ENCODE peak calls at places on chromosomes 13 and 19, in four cellular contexts. H is vagina; I is CD8-positive, alpha-beta T cell; J is astrocyte of the cerebellum. M is an unnamed sample.

GRCh38 chr19:29495971-29496441 is 29.8 kb upstream of the VSTM2B start:
- DNase-seq in H (no peak), I (no peak), J (no peak), M (no peak)

GRCh38 chr19:45311640-45312039 is 11.0 kb downstream of the CKM start:
- DNase-seq in H (no peak), I (no peak), J (no peak), M (no peak)

GRCh38 chr13:87680298-87680697 is 9.1 kb downstream of the SLITRK5 start:
- DNase-seq in H (no peak), I (no peak), J (no peak), M (no peak)

GRCh38 chr13:108682714-108683113 is 53.3 kb downstream of the MYO16 start:
- DNase-seq in H (no peak), I (no peak), J (no peak), M (no peak)

GRCh38 chr19:15885167-15885566 is 12.7 kb downstream of the CYP4F2 start:
- DNase-seq in H (no peak), I (no peak), J (no peak), M (no peak)

GRCh38 chr13:73025212-73026012 is 33.4 kb upstream of the KLF5 start:
- DNase-seq in H (no peak), I (no peak), J (no peak), M (no peak)

GRCh38 chr13:29436291-29436690 is 159.2 kb downstream of the SLC7A1 start:
- DNase-seq in H (no peak), I (no peak), J (peak; percentile 68), M (peak; percentile 55)

GRCh38 chr13:43307921-43308433 is 284.6 kb downstream of the DNAJC15 start:
- DNase-seq in H (no peak), I (no peak), J (peak; percentile 72), M (peak; percentile 82)

GRCh38 chr19:49767967-49768581 is 1.3 kb downstream of the AP2A1 start:
- DNase-seq in H (peak; percentile 77), I (no peak), J (no peak), M (no peak)

GRCh38 chr19:13428352-13428751 is 77.9 kb downstream of the CACNA1A start:
- DNase-seq in H (no peak), I (no peak), J (peak; percentile 12), M (no peak)

GRCh38 chr13:40600145-40600751 is 66.2 kb downstream of the FOXO1 start:
- DNase-seq in H (no peak), I (no peak), J (no peak), M (no peak)

GRCh38 chr19:54373781-54374266 is 9.1 kb upstream of the LAIR1 start:
- DNase-seq in H (no peak), I (no peak), J (no peak), M (no peak)

GRCh38 chr19:18157465-18158063 is 4.6 kb downstream of the PIK3R2 start:
- DNase-seq in H (no peak), I (no peak), J (no peak), M (no peak)

GRCh38 chr19:41748012-41748411 is 7.3 kb upstream of the CEACAM6 start:
- DNase-seq in H (no peak), I (no peak), J (no peak), M (no peak)
- H3K4me3 ChIP-seq in H (no peak overlapping the region), I (no peak overlapping the region), J (no peak overlapping the region), M (no peak overlapping the region)

GRCh38 chr19:38537071-38537847 is 80.5 kb downstream of the MAP4K1 start:
- DNase-seq in H (no peak), I (no peak), J (no peak), M (no peak)

GRCh38 chr19:38534574-38534973 is 83.2 kb downstream of the MAP4K1 start:
- DNase-seq in H (no peak), I (no peak), J (no peak), M (no peak)

GRCh38 chr19:38532939-38533338 is 84.8 kb downstream of the MAP4K1 start:
- DNase-seq in H (no peak), I (no peak), J (no peak), M (no peak)

GRCh38 chr19:38538386-38538785 is 79.4 kb downstream of the MAP4K1 start:
- DNase-seq in H (no peak), I (no peak), J (no peak), M (no peak)

DNA sequence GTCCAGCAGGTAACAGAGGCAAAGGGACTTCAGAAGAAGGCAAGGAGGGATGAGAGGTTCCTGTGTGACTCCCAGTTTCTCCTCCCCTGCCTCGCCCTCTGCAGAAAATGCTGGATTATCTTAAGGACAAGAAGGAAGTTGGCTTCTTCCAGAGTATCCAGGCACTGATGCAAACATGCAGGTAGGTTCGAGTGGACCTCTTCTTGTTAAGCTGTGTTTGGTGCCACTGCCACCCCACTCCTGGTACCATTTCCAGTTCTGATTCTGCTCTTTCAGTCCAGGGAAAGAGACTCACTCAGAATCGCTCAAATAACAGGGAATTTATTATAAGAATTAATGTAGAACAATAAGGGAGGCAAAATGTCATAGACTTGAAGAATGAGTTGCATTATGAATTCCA is 82.5 kb downstream of the MAP4K1 start:
- DNase-seq in H (no peak), I (no peak), J (no peak), M (no peak)
- H3K4me3 ChIP-seq in H (no peak overlapping the region), I (no peak overlapping the region), J (no peak overlapping the region), M (no peak overlapping the region)

GRCh38 chr19:35038623-35039512 is 2.7 kb upstream of the HPN start:
- DNase-seq in H (no peak), I (no peak), J (no peak), M (no peak)

GRCh38 chr19:35040826-35041547 is 534 bp upstream of the HPN start:
- DNase-seq in H (no peak), I (no peak), J (no peak), M (no peak)

GRCh38 chr19:35039881-35040456 is 1.6 kb upstream of the HPN start:
- DNase-seq in H (no peak), I (no peak), J (no peak), M (no peak)

GRCh38 chr19:35041548-35042055 is at the start of gene HPN:
- DNase-seq in H (no peak), I (no peak), J (no peak), M (no peak)

DNA sequence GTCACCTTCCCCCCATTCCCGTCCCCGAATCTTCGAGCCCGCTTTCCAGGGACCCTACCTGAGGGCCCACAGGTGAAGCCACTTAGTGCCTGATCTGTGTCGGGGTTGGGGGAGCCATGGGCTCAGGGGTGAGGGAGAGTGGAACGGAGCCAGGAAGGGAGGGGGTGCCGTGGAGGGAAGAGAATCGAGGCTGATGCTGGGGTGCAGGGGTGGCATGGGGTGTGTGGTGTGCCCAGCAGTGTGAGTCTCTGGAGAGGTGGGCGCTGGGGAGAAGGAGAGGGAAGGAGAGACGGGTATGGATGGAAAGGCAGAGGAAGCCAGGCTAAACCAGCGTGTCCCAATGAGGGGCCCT is 1.1 kb upstream of the HPN start:
- DNase-seq in H (no peak), I (no peak), J (no peak), M (no peak)
- H3K4me3 ChIP-seq in H (peak overlapping the region; percentile 32), I (peak overlapping the region; percentile 60), J (no peak overlapping the region), M (no peak overlapping the region)

DNA sequence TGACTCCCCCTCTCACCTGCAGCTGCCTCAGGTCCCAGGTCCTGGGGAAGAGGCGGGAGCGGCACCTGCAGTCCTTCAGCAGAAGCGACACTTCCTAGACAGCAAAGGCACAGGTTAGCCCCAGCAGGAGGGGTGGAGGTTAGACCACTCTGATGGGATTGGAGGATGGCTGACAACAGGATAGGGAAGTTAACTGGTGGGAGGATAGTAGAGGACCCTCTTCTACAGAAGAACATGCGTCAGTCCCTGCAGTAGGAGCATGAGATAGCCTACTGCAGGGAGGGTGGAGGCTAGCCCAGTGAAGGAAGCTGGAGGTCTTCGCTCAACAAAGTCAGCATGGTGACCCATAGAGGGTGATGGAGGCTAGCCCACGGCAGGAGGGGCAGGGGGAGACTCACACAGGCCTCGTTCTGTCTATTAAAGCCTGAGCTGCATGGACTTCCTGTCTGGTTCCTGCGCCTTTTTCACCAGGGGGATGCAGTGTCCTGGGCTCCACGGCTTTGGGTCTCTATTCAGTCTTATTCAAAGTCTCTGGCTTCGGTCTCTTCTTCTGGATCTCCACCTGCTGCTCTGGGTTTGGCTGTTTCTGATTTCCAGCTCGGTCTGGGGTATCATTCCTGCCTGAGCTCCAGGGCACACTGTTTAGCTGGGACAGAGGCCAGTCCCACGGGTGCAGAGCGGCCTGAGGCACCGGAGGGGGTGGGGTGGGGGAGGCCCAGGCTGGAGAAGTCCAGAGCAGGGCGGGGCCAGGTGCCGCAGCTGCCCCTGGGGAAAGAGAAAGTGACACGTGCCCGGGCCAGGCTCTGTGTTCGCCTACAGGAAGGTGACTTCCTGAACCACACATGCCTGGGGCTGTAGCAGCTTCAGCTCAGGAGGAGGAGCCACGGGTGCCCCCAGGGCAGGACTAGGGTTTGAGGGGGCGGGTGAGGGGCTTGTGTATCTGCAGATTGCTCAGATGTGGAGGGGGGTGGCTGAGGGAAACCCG is 7.3 kb downstream of the IFNL3 start:
- DNase-seq in H (no peak), I (no peak), J (no peak), M (no peak)
- H3K4me3 ChIP-seq in H (no peak overlapping the region), I (peak overlapping the region; percentile 43), J (no peak overlapping the region), M (no peak overlapping the region)

GRCh38 chr19:3405261-3405653 is 38.9 kb downstream of the NFIC start:
- DNase-seq in H (no peak), I (no peak), J (no peak), M (no peak)
- H3K4me3 ChIP-seq in H (peak overlapping the region; percentile 61), I (no peak overlapping the region), J (peak overlapping the region; percentile 34), M (no peak overlapping the region)

GRCh38 chr19:10816691-10817090 is 19.3 kb downstream of the TMED1 start:
- DNase-seq in H (no peak), I (no peak), J (no peak), M (no peak)

GRCh38 chr19:10818306-10819123 is 17.5 kb downstream of the TMED1 start:
- DNase-seq in H (no peak), I (no peak), J (no peak), M (no peak)

GRCh38 chr19:10819124-10820060 is 16.6 kb downstream of the TMED1 start:
- DNase-seq in H (no peak), I (no peak), J (no peak), M (no peak)

GRCh38 chr19:10815969-10816635 is 19.9 kb downstream of the TMED1 start:
- DNase-seq in H (no peak), I (no peak), J (no peak), M (no peak)

DNA sequence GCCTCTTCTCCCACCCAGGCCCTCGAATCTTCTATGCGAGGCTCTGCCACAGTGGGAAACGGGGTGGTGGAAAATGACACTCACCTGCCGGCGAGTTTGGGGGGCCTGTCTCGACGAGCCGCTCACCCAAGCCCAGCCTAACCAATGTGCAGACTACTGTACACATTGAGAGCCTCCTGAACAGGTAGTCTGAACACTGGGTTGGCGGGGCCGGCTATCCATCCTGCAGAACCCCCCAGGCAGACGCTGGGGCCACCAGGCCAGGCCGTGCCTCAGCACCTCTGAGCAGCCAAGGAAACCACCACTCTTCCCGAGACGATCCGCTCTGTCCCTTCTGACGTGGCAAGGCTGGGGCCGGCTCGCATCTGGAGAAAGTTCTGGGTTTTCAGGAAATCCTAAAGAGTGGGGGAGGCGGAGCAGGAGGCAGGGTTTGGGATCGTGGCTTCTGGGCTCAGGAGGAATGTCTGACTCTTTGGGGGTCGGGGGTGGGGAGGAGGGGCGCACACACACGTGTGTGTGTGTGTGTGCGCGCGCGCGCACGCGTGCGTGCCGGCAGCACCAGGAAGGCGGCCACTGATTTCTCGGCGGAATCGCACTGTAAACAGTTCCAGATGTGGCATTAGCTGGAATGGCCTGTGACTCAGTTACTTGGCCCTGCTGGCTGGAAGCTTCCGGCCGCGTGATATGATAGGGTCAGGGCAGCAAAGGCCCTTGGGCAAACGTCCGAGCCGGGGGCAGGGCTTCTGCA is 18.5 kb downstream of the TMED1 start:
- DNase-seq in H (no peak), I (no peak), J (peak; percentile 20), M (peak; percentile 93)
- H3K4me3 ChIP-seq in H (peak overlapping the region; percentile 47), I (no peak overlapping the region), J (no peak overlapping the region), M (peak overlapping the region; percentile 79)

GRCh38 chr19:1011831-1012333 is 9.0 kb downstream of the TMEM259 start:
- DNase-seq in H (no peak), I (no peak), J (no peak), M (no peak)
- H3K4me3 ChIP-seq in H (no peak overlapping the region), I (no peak overlapping the region), J (no peak overlapping the region), M (no peak overlapping the region)